ENCODE peak calls at places on chromosome 5, in seven cellular contexts. N, Q, L, I, U, R and X are unnamed samples.

GRCh38 chr5:32110081-32110696 is 63.9 kb downstream of the GOLPH3 start:
- DNase-seq in N (no peak), Q (no peak), L (no peak), I (no peak), U (no peak), R (no peak), X (no peak)

GRCh38 chr5:126395198-126395597 is 28.0 kb upstream of the GRAMD2B start:
- DNase-seq in N (no peak), Q (no peak), L (no peak), I (no peak), U (no peak), R (no peak), X (no peak)

GRCh38 chr5:41334758-41335157 is 121.4 kb upstream of the C6 start:
- DNase-seq in N (no peak), Q (no peak), L (peak), I (no peak), U (no peak), R (no peak), X (no peak)

GRCh38 chr5:179700401-179700918 is 1.7 kb downstream of the CANX start:
- DNase-seq in N (peak), Q (no peak), L (no peak), I (no peak), U (no peak), R (no peak), X (no peak)

GRCh38 chr5:14428302-14429081 is 153.1 kb upstream of the OTULINL start:
- DNase-seq in N (no peak), Q (no peak), L (no peak), I (peak), U (no peak), R (no peak), X (no peak)

GRCh38 chr5:78533356-78533755 is 115.2 kb downstream of the LHFPL2 start:
- DNase-seq in N (peak), Q (no peak), L (no peak), I (no peak), U (no peak), R (peak), X (no peak)

GRCh38 chr5:13955896-13956295 is 11.4 kb upstream of the DNAH5 start:
- DNase-seq in N (no peak), Q (no peak), L (no peak), I (no peak), U (no peak), R (no peak), X (no peak)

GRCh38 chr5:40869371-40869770 is 28.2 kb downstream of the CARD6 start:
- DNase-seq in N (no peak), Q (no peak), L (no peak), I (no peak), U (no peak), R (no peak), X (no peak)

DNA sequence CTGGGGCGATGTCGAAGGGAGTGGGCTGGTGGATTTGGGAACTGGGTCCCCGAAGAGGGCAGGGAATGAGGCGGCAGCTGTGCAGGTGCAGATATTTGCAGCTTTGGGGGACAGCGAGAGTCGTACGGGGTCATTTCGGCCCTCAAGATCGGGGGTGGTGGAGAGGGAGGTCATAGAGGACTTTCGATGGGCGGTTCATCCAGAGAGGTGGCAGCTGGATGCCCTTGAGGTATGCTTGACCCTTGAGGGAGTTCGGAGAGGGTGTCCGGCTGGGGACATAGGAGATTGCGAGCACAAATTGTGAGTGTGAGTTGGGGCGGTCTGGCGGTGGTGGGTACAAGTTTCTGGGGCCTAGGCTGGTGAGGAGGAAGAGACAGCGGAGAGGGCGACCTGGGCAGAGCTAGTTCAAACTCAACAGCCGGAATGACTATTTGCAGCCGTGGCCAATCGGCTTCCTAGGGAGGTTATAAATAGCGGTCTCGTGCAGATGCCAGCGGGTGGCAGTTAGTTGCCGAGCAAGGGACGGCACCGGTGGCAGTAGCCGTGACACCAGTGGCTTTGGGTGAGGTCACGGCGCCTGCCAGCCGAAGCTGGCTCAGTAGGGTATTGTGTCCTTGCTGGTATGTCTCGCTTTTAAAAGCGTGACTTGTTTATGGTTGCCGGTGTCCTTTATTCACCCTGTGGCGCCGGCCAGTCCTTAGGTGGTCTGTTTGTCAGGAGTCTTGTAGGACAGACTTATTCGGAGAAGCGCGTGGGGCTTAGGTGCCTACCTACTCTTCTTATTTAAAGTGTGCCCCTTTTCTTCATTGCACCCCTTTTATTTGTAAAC is 769 bp downstream of the NNT start:
- DNase-seq in N (peak), Q (peak), L (peak), I (peak), U (peak), R (peak), X (no peak)
- TF ChIP-seq POLR2A in N (no peak), Q (peak), L (peak), I (no peak), U (peak), R (peak), X (no peak)

DNA sequence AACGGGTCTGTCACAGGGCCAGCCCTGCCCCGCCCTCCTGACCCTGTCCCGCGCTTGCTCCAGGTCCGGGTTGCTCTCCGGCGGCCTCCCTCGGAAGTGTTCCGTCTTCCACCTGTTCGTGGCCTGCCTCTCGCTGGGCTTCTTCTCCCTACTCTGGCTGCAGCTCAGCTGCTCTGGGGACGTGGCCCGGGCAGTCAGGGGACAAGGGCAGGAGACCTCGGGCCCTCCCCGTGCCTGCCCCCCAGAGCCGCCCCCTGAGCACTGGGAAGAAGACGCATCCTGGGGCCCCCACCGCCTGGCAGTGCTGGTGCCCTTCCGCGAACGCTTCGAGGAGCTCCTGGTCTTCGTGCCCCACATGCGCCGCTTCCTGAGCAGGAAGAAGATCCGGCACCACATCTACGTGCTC is 4.2 kb downstream of the B4GALT7 start:
- DNase-seq in N (no peak), Q (no peak), L (no peak), I (peak), U (no peak), R (no peak), X (no peak)
- TF ChIP-seq POLR2A in N (no peak), Q (no peak), L (no peak), I (no peak), U (no peak), R (no peak), X (no peak)

DNA sequence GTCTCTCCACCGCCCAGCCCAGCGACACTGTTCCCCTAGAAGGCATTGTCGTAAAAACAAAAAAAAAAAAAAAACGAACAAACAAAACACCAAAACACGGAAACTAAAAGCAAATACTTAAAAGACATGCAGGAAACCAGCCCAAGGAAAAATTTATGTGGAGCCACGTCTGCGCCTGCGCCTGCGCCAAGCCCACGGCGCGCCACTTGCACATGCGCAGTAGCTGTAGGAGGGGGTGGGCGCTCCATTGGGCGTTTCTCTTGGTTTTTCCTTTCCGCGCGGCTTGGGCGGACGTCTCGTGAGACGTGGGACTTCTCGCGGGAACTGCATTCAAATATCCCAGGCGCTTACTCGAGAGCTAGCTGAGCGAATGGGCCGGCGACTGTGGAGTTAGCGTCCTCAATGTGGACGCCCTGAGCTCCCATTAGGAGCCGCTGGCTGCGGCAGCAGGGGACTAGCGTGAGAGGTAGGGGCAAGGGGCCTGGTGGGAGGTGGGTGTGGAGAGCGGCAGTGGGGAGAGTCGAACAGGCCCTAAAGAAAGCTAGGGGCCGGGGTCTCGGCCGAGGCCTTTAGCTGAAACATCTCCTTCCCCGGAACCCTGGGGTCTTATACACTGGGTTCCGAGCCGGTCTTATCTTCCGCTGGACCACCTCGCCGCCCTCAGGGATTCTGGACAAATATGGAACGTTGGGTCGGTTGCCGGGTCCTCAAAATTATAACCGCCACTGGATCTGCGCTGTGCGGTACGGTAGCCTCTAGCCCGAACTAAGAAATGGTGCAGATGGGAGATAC is at the start of gene SPDL1:
- DNase-seq in N (peak), Q (peak), L (peak), I (peak), U (peak), R (peak), X (peak)
- TF ChIP-seq POLR2A in N (peak), Q (peak), L (peak), I (no peak), U (peak), R (peak), X (peak)

DNA sequence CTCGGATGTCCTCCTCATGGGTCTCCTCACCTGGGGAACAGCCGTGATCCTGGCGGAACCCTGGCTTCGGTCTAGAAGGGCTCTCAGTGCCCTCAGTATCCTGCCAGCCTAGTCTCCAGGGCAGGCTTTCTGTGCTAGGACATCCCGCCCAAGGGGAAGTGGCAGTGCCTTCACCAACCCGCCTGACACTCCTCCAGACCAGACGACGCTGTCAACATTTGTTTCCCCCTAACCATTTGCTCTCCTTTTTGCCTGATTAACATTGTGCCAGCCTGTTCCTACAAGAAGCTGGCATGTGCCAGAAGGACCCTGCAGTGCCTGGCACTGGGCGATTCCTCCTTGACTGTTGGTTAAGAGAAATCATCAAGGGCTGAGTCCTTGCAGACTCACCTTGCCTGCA is 358.9 kb upstream of the IRX2 start:
- DNase-seq in N (no peak), Q (no peak), L (no peak), I (peak), U (no peak), R (no peak), X (no peak)
- TF ChIP-seq POLR2A in N (no peak), Q (no peak), L (no peak), I (no peak), U (no peak), R (no peak), X (no peak)

DNA sequence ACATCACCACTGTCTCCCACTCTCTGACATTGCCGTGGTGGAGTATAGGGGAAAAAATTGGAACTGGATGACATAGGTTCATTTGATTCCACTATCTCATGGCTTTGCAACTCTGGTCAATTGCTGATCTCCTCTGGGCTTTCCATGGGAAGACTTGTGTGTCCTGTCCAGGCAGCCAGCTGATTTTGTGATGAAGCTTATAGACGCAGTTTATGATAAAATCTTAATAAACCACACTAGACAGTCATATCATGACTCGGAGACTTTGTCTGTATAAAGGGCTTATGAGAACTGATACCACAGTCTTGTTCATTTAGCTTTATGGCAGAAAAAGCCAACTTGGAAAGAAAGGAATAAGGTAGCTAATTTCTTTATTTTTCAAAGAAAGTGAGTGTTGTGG is 296.5 kb downstream of the MAST4 start:
- DNase-seq in N (no peak), Q (no peak), L (no peak), I (no peak), U (no peak), R (no peak), X (no peak)
- TF ChIP-seq POLR2A in N (no peak), Q (no peak), L (no peak), I (no peak), U (no peak), R (no peak), X (no peak)